ENCODE peak calls at places on chromosomes 7 and 10, in four cellular contexts. M is K562, P is A549, C is H1. W is an unnamed sample.

GRCh38 chr10:75466886-75467285 is 35.5 kb downstream of the LRMDA start:
- DNase-seq in M (no peak), P (no peak), C (no peak), W (no peak)

GRCh38 chr10:24982294-24983064 is 30.1 kb upstream of the PRTFDC1 start:
- DNase-seq in M (no peak), P (no peak), C (no peak), W (no peak)

GRCh38 chr10:132989476-132990415 is 47.4 kb upstream of the CFAP46 start:
- DNase-seq in M (no peak), P (no peak), C (no peak), W (no peak)

GRCh38 chr10:86632009-86632800 is 22.1 kb upstream of the OPN4 start:
- DNase-seq in M (peak), P (no peak), C (peak), W (no peak)

GRCh38 chr7:16422917-16423316 is 1.6 kb upstream of the CRPPA start:
- DNase-seq in M (peak), P (peak), C (no peak), W (no peak)

GRCh38 chr7:140889645-140890044 is 35.1 kb downstream of the BRAF start:
- DNase-seq in M (peak), P (no peak), C (no peak), W (no peak)

GRCh38 chr7:45237788-45238461 is 80.3 kb downstream of the RAMP3 start:
- DNase-seq in M (peak), P (no peak), C (peak), W (no peak)

GRCh38 chr10:72085864-72086465 is 2.4 kb downstream of the SPOCK2 start:
- DNase-seq in M (no peak), P (no peak), C (no peak), W (no peak)

GRCh38 chr10:101829561-101830315 is 11.5 kb upstream of the OGA start:
- DNase-seq in M (peak), P (no peak), C (peak), W (no peak)

GRCh38 chr7:158685727-158686126 is 18.9 kb downstream of the NCAPG2 start:
- DNase-seq in M (no peak), P (no peak), C (no peak), W (no peak)

GRCh38 chr7:141562543-141562942 is 11.3 kb downstream of the AGK start:
- DNase-seq in M (no peak), P (no peak), C (no peak), W (no peak)

GRCh38 chr10:80488539-80489066 is 34.5 kb downstream of the TSPAN14 start:
- DNase-seq in M (no peak), P (no peak), C (no peak), W (no peak)

GRCh38 chr10:80489371-80490112 is 35.4 kb downstream of the TSPAN14 start:
- DNase-seq in M (no peak), P (no peak), C (no peak), W (no peak)

GRCh38 chr10:80487422-80487785 is 33.3 kb downstream of the TSPAN14 start:
- DNase-seq in M (no peak), P (no peak), C (no peak), W (no peak)

GRCh38 chr10:80486785-80487421 is 32.8 kb downstream of the TSPAN14 start:
- DNase-seq in M (no peak), P (no peak), C (no peak), W (no peak)

DNA sequence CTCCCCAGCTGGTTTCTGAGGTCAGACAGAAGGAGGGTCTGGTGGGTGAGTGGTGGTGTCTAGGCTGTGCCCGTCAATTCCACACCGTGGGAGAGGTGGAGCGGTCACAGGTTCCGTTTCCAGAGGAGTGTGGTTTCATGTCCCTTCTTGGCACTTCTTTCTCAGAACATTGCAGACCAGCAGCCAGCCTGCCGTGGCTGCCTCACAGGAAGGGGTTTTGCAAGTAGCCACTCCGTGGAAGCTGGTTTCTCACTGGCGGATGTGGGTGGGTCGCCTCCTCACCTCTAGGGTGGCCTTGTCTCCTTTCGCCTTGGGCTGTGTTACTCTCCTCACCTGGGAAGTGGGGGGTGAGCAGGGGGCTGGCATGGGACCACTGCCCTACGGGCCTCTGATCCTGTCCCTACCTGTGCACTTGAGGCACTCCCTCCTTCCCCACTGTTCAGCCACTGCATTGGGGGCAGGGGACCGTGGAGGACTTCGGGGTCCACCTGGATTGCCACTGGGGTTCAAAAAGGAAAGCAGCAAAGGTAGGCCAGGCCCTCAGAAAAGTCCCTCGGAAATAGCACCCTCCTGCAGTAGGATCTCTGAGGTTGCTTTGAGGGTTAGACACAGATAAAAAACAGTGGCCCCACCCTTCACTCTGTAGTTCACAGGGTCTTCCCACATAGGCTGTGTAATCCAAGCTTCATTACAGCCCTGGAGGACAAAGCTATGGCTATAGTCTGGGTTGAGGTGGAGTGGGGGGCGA is 33.9 kb downstream of the TSPAN14 start:
- DNase-seq in M (peak), P (no peak), C (no peak), W (no peak)
- TF ChIP-seq RNF2 in M (no peak), P (no peak), C (no peak), W (no peak)

DNA sequence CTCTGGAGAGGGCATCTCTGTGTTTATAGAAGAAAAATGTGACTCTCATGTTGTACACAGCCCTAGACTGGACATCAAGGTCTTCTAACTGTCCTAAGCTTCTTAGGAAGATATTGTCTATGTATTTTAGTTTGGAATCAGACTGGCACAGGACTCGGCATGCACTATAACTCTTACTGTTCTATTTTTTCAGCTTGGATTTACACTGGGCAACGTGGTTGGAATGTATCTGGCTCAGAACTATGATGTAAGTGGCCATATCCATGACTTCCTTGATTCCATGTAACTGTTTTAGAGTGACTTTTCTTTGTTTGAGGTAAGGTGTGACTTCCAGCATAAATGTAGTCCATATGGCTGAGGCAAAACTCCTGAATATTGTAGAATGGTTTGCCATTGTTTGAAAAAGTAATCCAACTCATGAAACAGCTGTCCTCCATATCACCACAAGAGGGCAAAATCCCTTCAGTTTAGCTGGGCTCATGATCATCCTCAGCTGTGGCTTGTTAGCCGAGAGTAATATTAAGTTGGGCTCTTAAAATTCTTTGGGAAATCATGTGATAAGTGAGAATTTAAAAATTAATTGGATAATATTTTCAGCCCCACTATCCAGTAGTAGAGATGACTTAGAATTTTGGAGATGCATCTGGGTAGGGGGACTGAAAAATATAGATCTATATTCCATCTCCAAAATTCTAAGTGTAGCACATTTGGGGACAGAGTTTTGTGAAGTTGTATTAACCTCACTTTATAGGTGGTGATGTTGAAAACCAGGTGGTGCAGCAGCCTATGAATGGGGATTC is 10.4 kb downstream of the STMP1 start:
- DNase-seq in M (peak), P (peak), C (no peak), W (peak)
- TF ChIP-seq RNF2 in M (no peak), P (no peak), C (no peak), W (no peak)

GRCh38 chr7:100866721-100867039 is 507 bp upstream of the TRIP6 start:
- DNase-seq in M (no peak), P (no peak), C (peak), W (no peak)

GRCh38 chr7:100865971-100866720 is 1.0 kb upstream of the TRIP6 start:
- DNase-seq in M (no peak), P (no peak), C (no peak), W (no peak)

GRCh38 chr7:100865372-100865911 is 1.7 kb upstream of the TRIP6 start:
- DNase-seq in M (no peak), P (no peak), C (no peak), W (no peak)

GRCh38 chr7:100867040-100867795 is at the start of gene TRIP6:
- DNase-seq in M (peak), P (peak), C (peak), W (no peak)

DNA sequence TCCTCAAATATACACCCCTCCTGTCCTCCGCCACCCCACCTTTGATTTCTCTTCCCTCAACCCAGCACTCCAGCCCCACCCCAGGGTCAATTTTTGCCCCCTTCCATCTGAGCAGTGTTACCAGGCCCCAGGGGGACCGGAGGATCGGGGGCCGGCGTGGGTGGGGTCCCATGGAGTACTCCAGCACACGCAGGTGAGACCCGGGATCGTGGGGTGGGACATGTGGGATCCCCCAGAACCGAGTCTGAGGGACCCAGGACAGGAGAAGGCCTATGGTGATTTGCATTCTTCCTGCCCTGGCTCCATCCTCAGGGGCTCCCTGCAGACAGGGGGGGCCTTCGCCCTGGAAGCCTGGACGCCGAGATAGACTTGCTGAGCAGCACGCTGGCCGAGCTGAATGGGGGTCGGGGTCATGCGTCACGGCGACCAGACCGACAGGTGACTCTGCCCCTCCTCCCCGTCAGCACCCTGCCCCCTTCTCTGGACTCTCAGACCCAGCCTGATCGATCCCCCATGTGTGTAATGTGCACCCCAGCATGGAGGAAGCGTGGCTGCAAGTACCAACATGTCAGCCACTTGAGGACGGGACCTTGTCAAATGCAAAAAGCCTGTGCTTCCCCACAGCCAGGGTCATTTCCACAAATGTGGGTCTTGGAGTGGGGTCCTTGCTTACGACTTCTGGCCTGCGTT is 754 bp downstream of the TRIP6 start:
- DNase-seq in M (peak), P (no peak), C (peak), W (no peak)
- TF ChIP-seq RNF2 in M (no peak), P (no peak), C (no peak), W (no peak)

GRCh38 chr10:19877466-19878255 is 61.4 kb downstream of the PLXDC2 start:
- DNase-seq in M (no peak), P (no peak), C (no peak), W (no peak)
- TF ChIP-seq RNF2 in M (no peak), P (no peak), C (no peak), W (no peak)

GRCh38 chr10:92789067-92789466 is 59.3 kb upstream of the EXOC6 start:
- DNase-seq in M (no peak), P (no peak), C (no peak), W (no peak)

GRCh38 chr10:92787557-92788152 is 60.7 kb upstream of the EXOC6 start:
- DNase-seq in M (no peak), P (no peak), C (no peak), W (no peak)

GRCh38 chr10:92792661-92793060 is 55.7 kb upstream of the EXOC6 start:
- DNase-seq in M (no peak), P (no peak), C (no peak), W (no peak)

GRCh38 chr10:92789826-92790225 is 58.5 kb upstream of the EXOC6 start:
- DNase-seq in M (no peak), P (no peak), C (no peak), W (no peak)

GRCh38 chr10:92790449-92790848 is 57.9 kb upstream of the EXOC6 start:
- DNase-seq in M (no peak), P (no peak), C (no peak), W (no peak)
- TF ChIP-seq RNF2 in M (no peak), P (no peak), C (no peak), W (no peak)

DNA sequence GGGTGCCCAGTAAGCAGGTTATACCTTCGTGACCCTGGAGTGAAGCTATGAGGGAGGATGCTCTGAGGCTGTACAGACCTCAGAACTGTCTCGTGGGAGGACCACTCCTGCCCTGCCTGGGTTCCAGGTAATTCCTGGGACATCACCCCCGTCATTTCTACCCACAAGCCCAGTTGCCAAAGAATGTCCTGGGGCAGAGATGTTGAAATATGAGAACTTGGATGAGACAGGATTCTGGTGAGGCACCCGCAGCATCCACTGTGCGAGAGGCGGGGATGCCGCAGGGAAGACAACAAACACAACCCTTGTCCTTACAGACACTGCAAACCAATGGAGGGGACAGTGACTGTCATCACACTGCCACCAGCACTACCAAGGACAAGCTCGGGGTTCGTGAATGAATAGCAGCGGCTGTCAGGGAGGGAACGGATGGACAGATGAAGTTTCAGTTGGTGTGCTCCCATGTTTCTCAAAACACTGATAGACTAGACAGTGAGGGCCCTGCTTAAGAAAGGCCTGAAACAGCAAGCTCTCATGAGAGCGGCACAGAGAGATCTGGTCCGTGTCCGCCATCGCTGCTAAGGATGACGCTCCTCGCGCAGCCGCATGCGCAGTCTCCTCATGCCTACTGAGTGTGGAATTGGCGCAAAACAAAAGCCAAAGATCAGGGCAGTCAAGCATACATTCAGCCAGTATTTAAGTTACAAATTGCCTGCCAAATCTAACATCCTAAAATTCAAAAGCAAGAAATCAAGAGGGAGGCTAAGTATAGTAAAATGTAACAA is 82.0 kb upstream of the RHEB start:
- DNase-seq in M (no peak), P (no peak), C (no peak), W (no peak)
- TF ChIP-seq RNF2 in M (no peak), P (no peak), C (no peak), W (no peak)

W was measured in HepG2.